ENCODE peak calls at places on chromosomes 1 and 21, in nine cellular contexts. One of them, this sample, is unnamed.

GRCh38 chr1:207282049-207282448 is 39.4 kb upstream of the CD55 start:
- DNase-seq in left lung: no peak
- DNase-seq in lung: no peak
- DNase-seq in BE2C: no peak
- DNase-seq in CD8-positive, alpha-beta T cell: no peak
- DNase-seq in heart right ventricle: no peak
- DNase-seq in adipocyte: peak; percentile 1
- DNase-seq in fibroblast of lung: peak; percentile 59
- DNase-seq in mesendoderm: no peak
- DNase-seq in this sample: no peak

GRCh38 chr1:14994148-14994547 is 159.4 kb upstream of the TMEM51 start:
- DNase-seq in left lung: peak; percentile 54
- DNase-seq in lung: no peak
- DNase-seq in BE2C: no peak
- DNase-seq in CD8-positive, alpha-beta T cell: no peak
- DNase-seq in heart right ventricle: no peak
- DNase-seq in adipocyte: no peak
- DNase-seq in fibroblast of lung: no peak
- DNase-seq in mesendoderm: no peak
- DNase-seq in this sample: no peak

GRCh38 chr1:53580739-53581475 is 121.7 kb downstream of the DMRTB1 start:
- DNase-seq in left lung: no peak
- DNase-seq in lung: no peak
- DNase-seq in BE2C: no peak
- DNase-seq in CD8-positive, alpha-beta T cell: no peak
- DNase-seq in heart right ventricle: no peak
- DNase-seq in adipocyte: no peak
- DNase-seq in fibroblast of lung: no peak
- DNase-seq in mesendoderm: no peak
- DNase-seq in this sample: no peak

GRCh38 chr1:27724961-27725373 is 794 bp upstream of the FAM76A start:
- DNase-seq in left lung: no peak
- DNase-seq in lung: peak; percentile 29
- DNase-seq in BE2C: no peak
- DNase-seq in CD8-positive, alpha-beta T cell: no peak
- DNase-seq in heart right ventricle: peak; percentile 30
- DNase-seq in adipocyte: peak; percentile 3
- DNase-seq in fibroblast of lung: peak; percentile 13
- DNase-seq in mesendoderm: peak; percentile 62
- DNase-seq in this sample: peak; percentile 54

GRCh38 chr1:89104147-89104546 is 21.8 kb downstream of the GBP2 start:
- DNase-seq in left lung: no peak
- DNase-seq in lung: no peak
- DNase-seq in BE2C: no peak
- DNase-seq in CD8-positive, alpha-beta T cell: no peak
- DNase-seq in heart right ventricle: no peak
- DNase-seq in adipocyte: peak; percentile 1
- DNase-seq in fibroblast of lung: peak; percentile 6
- DNase-seq in mesendoderm: no peak
- DNase-seq in this sample: no peak

GRCh38 chr1:216847385-216848036 is 124.3 kb upstream of the ESRRG start:
- DNase-seq in left lung: no peak
- DNase-seq in lung: no peak
- DNase-seq in BE2C: peak; percentile 43
- DNase-seq in CD8-positive, alpha-beta T cell: no peak
- DNase-seq in heart right ventricle: no peak
- DNase-seq in adipocyte: peak; percentile 22
- DNase-seq in fibroblast of lung: peak; percentile 80
- DNase-seq in mesendoderm: no peak
- DNase-seq in this sample: no peak

GRCh38 chr1:236027096-236027495 is 37.8 kb downstream of the NID1 start:
- DNase-seq in left lung: no peak
- DNase-seq in lung: no peak
- DNase-seq in BE2C: no peak
- DNase-seq in CD8-positive, alpha-beta T cell: no peak
- DNase-seq in heart right ventricle: no peak
- DNase-seq in adipocyte: no peak
- DNase-seq in fibroblast of lung: no peak
- DNase-seq in mesendoderm: no peak
- DNase-seq in this sample: no peak

GRCh38 chr1:10868599-10868965 is 72.1 kb upstream of the CASZ1 start:
- DNase-seq in left lung: no peak
- DNase-seq in lung: no peak
- DNase-seq in BE2C: no peak
- DNase-seq in CD8-positive, alpha-beta T cell: no peak
- DNase-seq in heart right ventricle: no peak
- DNase-seq in adipocyte: no peak
- DNase-seq in fibroblast of lung: no peak
- DNase-seq in mesendoderm: no peak
- DNase-seq in this sample: no peak

GRCh38 chr1:97726386-97726785 is 194.4 kb downstream of the DPYD start:
- DNase-seq in left lung: no peak
- DNase-seq in lung: no peak
- DNase-seq in BE2C: no peak
- DNase-seq in CD8-positive, alpha-beta T cell: no peak
- DNase-seq in heart right ventricle: no peak
- DNase-seq in adipocyte: no peak
- DNase-seq in fibroblast of lung: peak; percentile 36
- DNase-seq in mesendoderm: no peak
- DNase-seq in this sample: no peak

GRCh38 chr1:9699361-9699760 is 47.8 kb downstream of the PIK3CD start:
- DNase-seq in left lung: no peak
- DNase-seq in lung: no peak
- DNase-seq in BE2C: no peak
- DNase-seq in CD8-positive, alpha-beta T cell: no peak
- DNase-seq in heart right ventricle: no peak
- DNase-seq in adipocyte: no peak
- DNase-seq in fibroblast of lung: no peak
- DNase-seq in mesendoderm: no peak
- DNase-seq in this sample: no peak

GRCh38 chr1:21511579-21512522 is 2.6 kb downstream of the ALPL start:
- DNase-seq in left lung: no peak
- DNase-seq in lung: peak; percentile 75
- DNase-seq in BE2C: no peak
- DNase-seq in CD8-positive, alpha-beta T cell: no peak
- DNase-seq in heart right ventricle: peak; percentile 49
- DNase-seq in adipocyte: peak; percentile 95
- DNase-seq in fibroblast of lung: peak; percentile 98
- DNase-seq in mesendoderm: peak; percentile 61
- DNase-seq in this sample: no peak

GRCh38 chr21:37337831-37338230 is 28.7 kb upstream of the DYRK1A start:
- DNase-seq in left lung: no peak
- DNase-seq in lung: no peak
- DNase-seq in BE2C: no peak
- DNase-seq in CD8-positive, alpha-beta T cell: no peak
- DNase-seq in heart right ventricle: no peak
- DNase-seq in adipocyte: peak; percentile 68
- DNase-seq in fibroblast of lung: no peak
- DNase-seq in mesendoderm: no peak
- DNase-seq in this sample: no peak

GRCh38 chr21:35026153-35026499 is 23.0 kb downstream of the RUNX1 start:
- DNase-seq in left lung: no peak
- DNase-seq in lung: no peak
- DNase-seq in BE2C: no peak
- DNase-seq in CD8-positive, alpha-beta T cell: no peak
- DNase-seq in heart right ventricle: no peak
- DNase-seq in adipocyte: no peak
- DNase-seq in fibroblast of lung: peak; percentile 72
- DNase-seq in mesendoderm: no peak
- DNase-seq in this sample: no peak

GRCh38 chr21:35025206-35026152 is 23.6 kb downstream of the RUNX1 start:
- DNase-seq in left lung: no peak
- DNase-seq in lung: no peak
- DNase-seq in BE2C: no peak
- DNase-seq in CD8-positive, alpha-beta T cell: no peak
- DNase-seq in heart right ventricle: no peak
- DNase-seq in adipocyte: no peak
- DNase-seq in fibroblast of lung: no peak
- DNase-seq in mesendoderm: no peak
- DNase-seq in this sample: no peak

GRCh38 chr21:35026617-35027557 is 22.2 kb downstream of the RUNX1 start:
- DNase-seq in left lung: peak; percentile 96
- DNase-seq in lung: peak; percentile 67
- DNase-seq in BE2C: no peak
- DNase-seq in CD8-positive, alpha-beta T cell: peak; percentile 82
- DNase-seq in heart right ventricle: peak; percentile 66
- DNase-seq in adipocyte: no peak
- DNase-seq in fibroblast of lung: peak; percentile 74
- DNase-seq in mesendoderm: peak; percentile 61
- DNase-seq in this sample: no peak

GRCh38 chr21:35028451-35028757 is 20.7 kb downstream of the RUNX1 start:
- DNase-seq in left lung: no peak
- DNase-seq in lung: no peak
- DNase-seq in BE2C: no peak
- DNase-seq in CD8-positive, alpha-beta T cell: no peak
- DNase-seq in heart right ventricle: no peak
- DNase-seq in adipocyte: no peak
- DNase-seq in fibroblast of lung: no peak
- DNase-seq in mesendoderm: no peak
- DNase-seq in this sample: no peak

DNA sequence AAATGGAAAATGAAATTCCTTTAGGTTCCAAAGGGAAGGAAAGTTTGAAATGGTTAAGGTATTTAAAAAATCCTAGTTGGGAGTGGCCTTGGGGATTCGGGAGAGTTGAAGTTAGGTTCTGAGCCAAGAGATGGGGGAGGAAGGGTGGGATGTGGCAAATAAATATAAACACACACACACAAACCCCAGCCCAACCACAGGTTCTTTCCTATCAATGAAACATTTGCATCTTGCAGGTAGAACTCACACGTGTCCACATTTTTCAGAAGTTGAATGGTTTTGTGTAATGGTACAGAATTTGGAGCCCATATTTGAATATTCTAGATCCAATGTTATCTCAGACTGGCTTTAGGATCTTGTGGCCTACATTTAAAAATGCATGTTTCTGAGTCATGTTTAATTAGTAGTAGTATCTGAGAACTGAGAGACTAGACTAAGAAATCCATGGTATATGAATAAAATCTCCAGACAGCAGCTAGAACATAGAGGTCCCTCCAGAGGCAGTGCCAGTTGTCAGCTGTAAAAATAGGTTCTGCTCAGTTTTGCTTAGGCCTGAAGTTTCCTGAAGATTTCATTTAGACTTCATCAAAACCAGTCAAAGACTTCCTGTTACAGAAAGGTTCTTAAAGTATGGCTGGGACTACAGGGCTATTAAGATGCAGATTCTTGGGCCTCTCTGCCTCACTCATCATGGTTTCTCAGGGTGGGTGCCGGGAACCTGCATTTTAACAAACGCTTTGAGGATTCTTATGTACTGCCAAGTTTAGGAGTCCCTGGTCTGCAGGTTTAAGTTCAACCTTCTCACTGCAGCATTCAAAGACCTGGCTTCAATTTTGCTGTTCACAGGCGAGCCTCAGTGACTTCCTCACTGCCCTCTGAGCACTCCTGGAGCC is 21.3 kb downstream of the RUNX1 start:
- DNase-seq in left lung: no peak
- DNase-seq in lung: no peak
- DNase-seq in BE2C: no peak
- DNase-seq in CD8-positive, alpha-beta T cell: no peak
- DNase-seq in heart right ventricle: no peak
- DNase-seq in adipocyte: no peak
- DNase-seq in fibroblast of lung: no peak
- DNase-seq in mesendoderm: no peak
- DNase-seq in this sample: no peak
- H3K4me1 ChIP-seq in left lung: peaks cover 38% of the 10 kb centered on the region
- H3K4me1 ChIP-seq in lung: no peaks in the 10 kb centered on the region
- H3K4me1 ChIP-seq in BE2C: no peaks in the 10 kb centered on the region
- H3K4me1 ChIP-seq in CD8-positive, alpha-beta T cell: peaks cover 79% of the 10 kb centered on the region
- H3K4me1 ChIP-seq in heart right ventricle: no peaks in the 10 kb centered on the region
- H3K4me1 ChIP-seq in adipocyte: peaks cover 6% of the 10 kb centered on the region
- H3K4me1 ChIP-seq in fibroblast of lung: peaks cover 2% of the 10 kb centered on the region
- H3K4me1 ChIP-seq in mesendoderm: no peaks in the 10 kb centered on the region
- H3K4me1 ChIP-seq in this sample: no peaks in the 10 kb centered on the region

DNA sequence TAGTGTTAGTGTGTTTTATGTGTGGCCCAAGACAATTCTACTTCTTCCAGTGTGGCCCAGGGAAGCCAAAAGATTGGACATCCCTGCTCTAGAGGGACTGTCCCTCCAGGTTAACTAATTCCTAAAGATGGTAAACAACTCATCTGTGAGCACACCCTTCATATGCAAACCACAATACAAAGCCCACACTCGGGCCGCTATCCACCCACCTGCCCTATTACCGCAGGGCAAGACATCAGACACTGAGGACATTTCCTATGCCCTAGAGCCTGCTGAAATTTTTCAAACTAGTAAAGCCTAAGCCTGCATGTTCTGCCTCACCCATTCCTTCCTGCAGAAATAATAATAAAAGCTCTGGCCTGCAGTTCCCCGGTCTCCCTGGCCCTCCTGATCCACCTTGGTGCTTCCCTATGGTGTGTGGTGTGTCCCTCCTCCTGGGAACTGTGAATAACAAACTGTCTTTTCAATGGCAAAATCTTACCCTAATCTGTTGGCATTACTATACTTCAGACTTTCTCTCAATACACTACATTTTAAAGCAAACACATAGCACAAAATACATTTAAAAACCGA is 39.3 kb upstream of the NTPCR start:
- DNase-seq in left lung: no peak
- DNase-seq in lung: no peak
- DNase-seq in BE2C: no peak
- DNase-seq in CD8-positive, alpha-beta T cell: no peak
- DNase-seq in heart right ventricle: no peak
- DNase-seq in adipocyte: no peak
- DNase-seq in fibroblast of lung: no peak
- DNase-seq in mesendoderm: no peak
- DNase-seq in this sample: no peak
- H3K4me3 ChIP-seq in left lung: no peak overlapping the region
- H3K4me3 ChIP-seq in lung: no peak overlapping the region
- H3K4me3 ChIP-seq in BE2C: no peak overlapping the region
- H3K4me3 ChIP-seq in CD8-positive, alpha-beta T cell: no peak overlapping the region
- H3K4me3 ChIP-seq in heart right ventricle: no peak overlapping the region
- H3K4me3 ChIP-seq in adipocyte: no peak overlapping the region
- H3K4me3 ChIP-seq in fibroblast of lung: no peak overlapping the region
- H3K4me3 ChIP-seq in mesendoderm: no peak overlapping the region
- H3K4me3 ChIP-seq in this sample: no peak overlapping the region

DNA sequence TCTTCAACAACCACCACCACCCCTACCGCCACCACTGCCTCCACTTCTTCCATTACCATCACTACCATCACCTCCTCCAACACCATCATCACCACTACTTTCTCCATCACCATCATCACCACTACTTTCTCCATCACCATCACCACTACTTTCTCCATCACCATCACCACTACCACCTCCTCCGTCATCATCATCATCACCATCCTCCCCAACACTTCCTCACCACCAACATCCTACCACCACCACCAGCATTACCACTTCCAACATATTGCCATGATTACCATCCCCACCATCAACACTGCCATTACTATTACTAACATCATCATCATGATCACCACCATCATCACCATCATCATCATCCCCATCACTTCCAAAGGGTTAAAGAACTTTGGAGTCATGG is 34.7 kb downstream of the NGF start:
- DNase-seq in left lung: no peak
- DNase-seq in lung: no peak
- DNase-seq in BE2C: no peak
- DNase-seq in CD8-positive, alpha-beta T cell: no peak
- DNase-seq in heart right ventricle: no peak
- DNase-seq in adipocyte: no peak
- DNase-seq in fibroblast of lung: no peak
- DNase-seq in mesendoderm: no peak
- DNase-seq in this sample: no peak
- H3K4me1 ChIP-seq in left lung: no peaks in the 10 kb centered on the region
- H3K4me1 ChIP-seq in lung: peaks cover 1% of the 10 kb centered on the region
- H3K4me1 ChIP-seq in BE2C: no peaks in the 10 kb centered on the region
- H3K4me1 ChIP-seq in CD8-positive, alpha-beta T cell: no peaks in the 10 kb centered on the region
- H3K4me1 ChIP-seq in heart right ventricle: peaks cover 33% of the 10 kb centered on the region
- H3K4me1 ChIP-seq in adipocyte: peaks cover 43% of the 10 kb centered on the region
- H3K4me1 ChIP-seq in fibroblast of lung: peaks cover 18% of the 10 kb centered on the region
- H3K4me1 ChIP-seq in mesendoderm: peaks cover 1% of the 10 kb centered on the region
- H3K4me1 ChIP-seq in this sample: peaks cover 4% of the 10 kb centered on the region

GRCh38 chr1:161130266-161130665 is 2.2 kb downstream of the DEDD start:
- DNase-seq in left lung: no peak
- DNase-seq in lung: no peak
- DNase-seq in BE2C: no peak
- DNase-seq in CD8-positive, alpha-beta T cell: no peak
- DNase-seq in heart right ventricle: no peak
- DNase-seq in adipocyte: no peak
- DNase-seq in fibroblast of lung: no peak
- DNase-seq in mesendoderm: no peak
- DNase-seq in this sample: no peak
- H3K4me3 ChIP-seq in left lung: no peak overlapping the region
- H3K4me3 ChIP-seq in lung: no peak overlapping the region
- H3K4me3 ChIP-seq in BE2C: no peak overlapping the region
- H3K4me3 ChIP-seq in CD8-positive, alpha-beta T cell: no peak overlapping the region
- H3K4me3 ChIP-seq in heart right ventricle: no peak overlapping the region
- H3K4me3 ChIP-seq in adipocyte: peak overlapping the region; percentile 94
- H3K4me3 ChIP-seq in fibroblast of lung: peak overlapping the region; percentile 17
- H3K4me3 ChIP-seq in mesendoderm: no peak overlapping the region
- H3K4me3 ChIP-seq in this sample: no peak overlapping the region